ENCODE peak calls at places on chromosomes 6 and 20, in ten cellular contexts. A is stimulated activated CD4-positive, alpha-beta T cell treated with anti-CD3 and anti-CD28 coated beads, Interleukin-12 subunit alpha, Interleukin-12 subunit beta, amount 100 ng/mL, for 4 hours; T is ELR; M is B cell; O is fibroblast of the aortic adventitia; R is NCI-H1417; K is activated effector memory CD4-positive, alpha-beta T cell treated with anti-CD3 and anti-CD28 coated beads, Interleukin-2, amount 50 U/mL, for 16 hours; H is activated CD4-positive, alpha-beta T cell treated with anti-CD3 and anti-CD28 coated beads, Interleukin-2, amount 50 U/mL, for 48 hours; J is NCI-H774; I is AG20443. F is an unnamed sample.

GRCh38 chr6:33983721-33984465 is 162.0 kb downstream of the GRM4 start:
- DNase-seq in A (no peak), T (no peak), M (no peak), O (no peak), R (no peak), K (peak), H (no peak), J (no peak), I (no peak), F (peak)

GRCh38 chr6:150914372-150914771 is 48.9 kb downstream of the MTHFD1L start:
- DNase-seq in A (no peak), T (no peak), M (no peak), O (no peak), R (no peak), K (no peak), H (no peak), J (no peak), I (no peak), F (no peak)

GRCh38 chr20:19840111-19840705 is 82.2 kb downstream of the RIN2 start:
- DNase-seq in A (no peak), T (no peak), M (no peak), O (no peak), R (no peak), K (no peak), H (no peak), J (no peak), I (no peak), F (no peak)

GRCh38 chr20:22795897-22796296 is 211.5 kb upstream of the FOXA2 start:
- DNase-seq in A (no peak), T (peak), M (no peak), O (peak), R (no peak), K (no peak), H (no peak), J (no peak), I (peak), F (no peak)

GRCh38 chr6:107114872-107115694 is at the start of gene BEND3:
- DNase-seq in A (peak), T (peak), M (peak), O (no peak), R (peak), K (peak), H (peak), J (peak), I (peak), F (peak)

GRCh38 chr20:63942250-63943006 is 13.8 kb downstream of the UCKL1 start:
- DNase-seq in A (no peak), T (peak), M (no peak), O (no peak), R (peak), K (peak), H (peak), J (no peak), I (no peak), F (no peak)

GRCh38 chr6:52517502-52518278 is 59.2 kb downstream of the TRAM2 start:
- DNase-seq in A (peak), T (peak), M (no peak), O (peak), R (peak), K (no peak), H (peak), J (peak), I (peak), F (no peak)

GRCh38 chr6:53741001-53741400 is 53.8 kb upstream of the LRRC1 start:
- DNase-seq in A (no peak), T (no peak), M (no peak), O (no peak), R (no peak), K (no peak), H (no peak), J (no peak), I (no peak), F (no peak)

GRCh38 chr20:53773792-53774371 is 180.2 kb upstream of the ZNF217 start:
- DNase-seq in A (no peak), T (peak), M (no peak), O (peak), R (no peak), K (no peak), H (no peak), J (no peak), I (peak), F (no peak)

GRCh38 chr6:71248866-71249265 is 39.7 kb upstream of the OGFRL1 start:
- DNase-seq in A (no peak), T (peak), M (no peak), O (no peak), R (peak), K (no peak), H (no peak), J (no peak), I (no peak), F (no peak)

GRCh38 chr6:33443619-33444504 is 10.5 kb upstream of the ZBTB9 start:
- DNase-seq in A (no peak), T (no peak), M (peak), O (no peak), R (no peak), K (no peak), H (no peak), J (no peak), I (peak), F (no peak)

GRCh38 chr6:122878809-122879208 is 89.8 kb downstream of the SMPDL3A start:
- DNase-seq in A (no peak), T (no peak), M (no peak), O (no peak), R (no peak), K (no peak), H (no peak), J (no peak), I (no peak), F (no peak)

GRCh38 chr20:14334306-14334930 is 3.0 kb downstream of the FLRT3 start:
- DNase-seq in A (no peak), T (peak), M (no peak), O (peak), R (peak), K (no peak), H (no peak), J (no peak), I (peak), F (no peak)

GRCh38 chr6:36025932-36026327 is 1.5 kb upstream of the SLC26A8 start:
- DNase-seq in A (no peak), T (peak), M (no peak), O (peak), R (no peak), K (no peak), H (no peak), J (no peak), I (no peak), F (no peak)

F was measured in mesenteric fat pad.